ENCODE peak calls at places on chromosomes 2 and 18, in five cellular contexts. T is AG09309, E is mesendoderm, G is cardiac muscle cell, O is T-helper 1 cell. V is an unnamed sample.

GRCh38 chr18:53426656-53427055 is 797.8 kb downstream of the MBD2 start:
- DNase-seq in T (no peak), O (no peak), E (peak), G (no peak), V (no peak)

GRCh38 chr18:58208207-58208944 is 164.3 kb downstream of the NEDD4L start:
- DNase-seq in O (no peak), E (no peak), G (no peak), T (no peak), V (no peak)

GRCh38 chr18:76986391-76986790 is 146.2 kb downstream of the MBP start:
- DNase-seq in G (no peak), T (no peak), E (no peak), O (no peak), V (no peak)

GRCh38 chr2:84970956-84971798 is at the start of gene KCMF1:
- DNase-seq in O (peak), E (peak), T (no peak), G (peak), V (no peak)

GRCh38 chr18:80204142-80204541 is 43.2 kb downstream of the PARD6G start:
- DNase-seq in E (no peak), G (no peak), O (no peak), T (no peak), V (no peak)

GRCh38 chr2:232263295-232263694 is 115.3 kb upstream of the ALPP start:
- DNase-seq in G (no peak), T (no peak), O (no peak), E (no peak), V (no peak)

GRCh38 chr18:23876496-23876895 is 138.1 kb upstream of the TTC39C start:
- DNase-seq in E (no peak), G (no peak), T (no peak), O (no peak), V (no peak)

GRCh38 chr2:205245652-205246051 is 436.6 kb upstream of the NRP2 start:
- DNase-seq in T (peak), E (no peak), O (no peak), G (peak), V (peak)

GRCh38 chr2:237525559-237526157 is 38.6 kb downstream of the MLPH start:
- DNase-seq in T (no peak), E (no peak), O (no peak), G (no peak), V (no peak)

GRCh38 chr2:66080136-66080535 is 354.8 kb upstream of the MEIS1 start:
- DNase-seq in G (no peak), O (no peak), E (no peak), T (no peak), V (no peak)

GRCh38 chr18:60259052-60259681 is 113.4 kb downstream of the MC4R start:
- DNase-seq in G (peak), T (no peak), O (no peak), E (no peak), V (peak)

GRCh38 chr2:197889041-197889440 is 84.6 kb downstream of the PLCL1 start:
- DNase-seq in G (peak), O (peak), T (peak), E (peak), V (no peak)

GRCh38 chr2:170019060-170019805 is 158.7 kb upstream of the MYO3B start:
- DNase-seq in G (no peak), T (no peak), E (no peak), O (no peak), V (no peak)

GRCh38 chr2:84855730-84856129 is 25.2 kb downstream of the TRABD2A start:
- DNase-seq in G (no peak), O (no peak), E (no peak), T (no peak), V (no peak)

GRCh38 chr2:84496386-84496785 is 19.9 kb upstream of the DNAH6 start:
- DNase-seq in G (no peak), O (no peak), E (no peak), T (no peak), V (no peak)

GRCh38 chr2:1849450-1849849 is 105.1 kb upstream of the PXDN start:
- DNase-seq in E (no peak), G (no peak), O (no peak), T (no peak), V (no peak)